ENCODE peak calls at places on chromosomes 13 and 19, in nine cellular contexts. N is pancreas, C is upper lobe of right lung, M is BE2C, Y is osteoblast, K is body of pancreas, O is tibial artery, Z is fibroblast of lung, T is Karpas-422. A is an unnamed sample. For H3K36me3 and H3K9me3, the result is how much of the 10 kb centered on the place peaks cover.

GRCh38 chr19:4152241-4152998 is 1.0 kb upstream of the CREB3L3 start:
- DNase-seq in O (no peak), Y (peak), M (no peak), K (no peak), N (no peak), T (no peak), Z (no peak), C (no peak), A (no peak)

GRCh38 chr19:46714523-46715106 is 2.3 kb downstream of the PRKD2 start:
- DNase-seq in C (no peak), N (no peak), Y (peak), K (no peak), M (no peak), T (peak), O (no peak), Z (no peak), A (no peak)

GRCh38 chr13:54733639-54734038 is 1705.0 kb downstream of the OLFM4 start:
- DNase-seq in Y (no peak), K (no peak), T (no peak), M (no peak), C (no peak), N (no peak), Z (no peak), O (no peak), A (no peak)

GRCh38 chr19:6685482-6685881 is 15.5 kb upstream of the TNFSF14 start:
- DNase-seq in Z (no peak), K (no peak), N (no peak), Y (no peak), T (no peak), C (no peak), M (no peak), O (no peak), A (no peak)

GRCh38 chr13:76383671-76384461 is 502.3 kb downstream of the KCTD12 start:
- DNase-seq in O (no peak), K (no peak), Y (peak), Z (peak), M (no peak), N (no peak), C (no peak), T (no peak), A (no peak)

GRCh38 chr13:66618702-66619101 is 611.4 kb downstream of the PCDH9 start:
- DNase-seq in Y (peak), O (no peak), T (peak), M (no peak), N (no peak), Z (peak), K (no peak), C (no peak), A (no peak)

GRCh38 chr19:7818806-7819205 is 11.2 kb upstream of the EVI5L start:
- DNase-seq in Z (no peak), K (no peak), C (no peak), O (no peak), Y (no peak), M (no peak), T (no peak), N (no peak), A (no peak)

GRCh38 chr13:28659611-28659970 is 661 bp downstream of the POMP start:
- DNase-seq in Y (peak), M (no peak), K (no peak), T (no peak), O (no peak), N (no peak), C (no peak), Z (peak), A (no peak)

GRCh38 chr13:93767917-93768422 is 541.4 kb downstream of the GPC6 start:
- DNase-seq in O (no peak), M (no peak), Z (no peak), C (no peak), N (no peak), K (no peak), Y (no peak), T (no peak), A (no peak)

GRCh38 chr13:23985846-23986245 is 88.5 kb upstream of the C1QTNF9B start:
- DNase-seq in Y (no peak), Z (no peak), N (no peak), C (no peak), T (no peak), K (no peak), M (peak), O (no peak), A (no peak)

DNA sequence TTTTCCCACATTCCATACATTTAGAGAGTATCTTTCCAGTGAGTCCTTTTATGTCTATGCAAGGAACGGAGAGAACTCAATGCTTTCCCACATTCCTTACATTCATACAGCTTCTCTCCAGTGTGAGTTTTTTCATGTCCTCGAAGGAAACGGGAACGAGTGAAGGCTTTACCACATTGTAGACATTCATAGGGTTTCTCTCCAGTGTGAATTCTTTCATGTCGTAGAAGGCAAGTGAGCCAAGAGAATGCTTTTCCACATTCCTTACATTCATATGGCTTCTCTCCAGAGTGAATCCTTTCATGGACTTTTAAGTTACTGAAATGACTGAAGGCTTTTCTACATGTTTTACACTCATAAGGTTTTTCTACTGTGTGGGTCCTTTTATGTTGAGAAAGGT is 17.1 kb downstream of the ZNF823 start:
- DNase-seq in M (no peak), N (no peak), Z (no peak), C (no peak), T (no peak), O (no peak), K (no peak), Y (no peak), A (no peak)
- H3K4me3 ChIP-seq in M (no peak), N (no peak), Z (no peak), C (no peak), T (no peak), O (no peak), K (no peak), Y (no peak), A (no peak)

GRCh38 chr19:55242517-55242916 is 14.0 kb upstream of the TMEM86B start:
- DNase-seq in K (no peak), T (no peak), Z (no peak), Y (peak), M (no peak), O (no peak), N (no peak), C (no peak), A (no peak)

GRCh38 chr19:55245236-55245904 is 13.4 kb downstream of the PPP6R1 start:
- DNase-seq in M (no peak), T (no peak), N (no peak), O (no peak), C (no peak), Z (no peak), Y (no peak), K (no peak), A (peak)

GRCh38 chr19:55241935-55242464 is 13.4 kb upstream of the TMEM86B start:
- DNase-seq in Y (peak), K (no peak), O (no peak), M (no peak), N (no peak), T (no peak), C (no peak), Z (no peak), A (peak)

GRCh38 chr19:55246462-55247451 is 12.1 kb downstream of the PPP6R1 start:
- DNase-seq in Y (peak), C (no peak), N (no peak), T (no peak), Z (no peak), O (no peak), K (no peak), M (no peak), A (no peak)

DNA sequence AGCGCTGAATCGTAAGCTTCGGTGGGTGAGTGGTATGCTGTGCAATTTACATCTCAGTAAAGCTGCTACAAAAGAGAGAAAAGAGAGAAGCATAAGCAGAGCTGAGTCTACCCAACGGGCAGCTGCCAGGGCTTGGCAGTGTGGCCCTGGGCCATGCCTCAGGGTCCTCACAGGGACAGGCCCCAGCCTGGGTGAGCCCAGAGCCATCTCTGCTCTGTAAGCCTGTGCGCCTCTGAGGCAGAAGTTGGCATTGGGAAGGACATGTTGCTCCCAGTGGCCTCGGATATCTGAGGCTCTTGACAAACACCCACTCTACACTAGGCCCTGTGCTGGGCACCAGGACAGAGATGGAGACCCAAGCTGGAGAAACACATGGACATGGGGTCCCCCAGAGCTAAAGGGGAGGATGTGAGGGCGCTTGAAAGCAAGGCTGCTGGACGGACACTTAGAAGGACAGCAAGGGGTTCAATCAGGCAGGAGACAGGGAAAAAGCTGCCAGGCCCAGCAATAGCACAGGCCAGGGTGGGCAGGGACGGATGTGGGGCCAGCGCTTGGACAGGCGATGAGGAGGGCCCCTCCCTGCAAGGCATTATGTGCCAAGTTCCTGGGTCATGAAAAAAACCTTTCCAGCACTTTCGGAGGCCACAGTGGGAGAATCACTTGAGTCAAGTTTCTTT is 14.7 kb downstream of the PPP6R1 start:
- DNase-seq in Z (no peak), T (no peak), M (no peak), K (no peak), O (no peak), N (no peak), Y (peak), C (no peak), A (peak)
- H3K36me3 ChIP-seq in Z (under half), T (half or more), M (half or more), K (under half), O (half or more), N (half or more), Y (half or more), C (half or more), A (under half)

GRCh38 chr19:23547156-23547555 is 139.9 kb downstream of the ZNF675 start:
- DNase-seq in M (no peak), Z (no peak), C (no peak), K (no peak), N (no peak), Y (no peak), O (no peak), T (no peak), A (no peak)
- H3K9me3 ChIP-seq in M (under half), Z (under half), C (under half), K (under half), N (under half), Y (under half), O (under half), T (under half), A (under half)

DNA sequence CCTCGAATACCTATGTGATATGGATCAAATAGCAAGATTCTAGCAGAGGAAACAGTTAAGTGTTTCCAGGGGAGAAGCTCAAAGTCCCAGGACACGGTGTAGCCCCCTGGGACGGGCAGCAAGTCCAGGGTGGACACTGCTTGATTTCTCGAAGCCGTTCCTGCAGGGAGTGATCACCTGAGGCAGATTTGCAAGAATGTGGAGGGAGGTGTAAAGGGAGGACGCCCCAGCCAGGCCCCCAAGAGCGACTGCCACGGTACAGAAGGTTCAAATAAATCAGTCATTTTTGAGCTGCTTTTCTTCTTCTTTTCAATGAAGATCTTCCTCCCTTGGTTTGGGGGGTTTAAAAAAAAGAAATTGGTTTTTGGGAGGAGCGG is 41.4 kb downstream of the KLF2 start:
- DNase-seq in N (no peak), O (no peak), T (no peak), Y (peak), Z (no peak), C (no peak), M (no peak), K (no peak), A (peak)
- H3K4me3 ChIP-seq in N (no peak), O (no peak), T (no peak), Y (no peak), Z (no peak), C (no peak), M (no peak), K (no peak), A (no peak)

GRCh38 chr19:10139952-10140351 is 20.3 kb upstream of the EIF3G start:
- DNase-seq in M (no peak), T (no peak), N (no peak), C (no peak), O (no peak), K (no peak), Z (no peak), Y (peak), A (no peak)
- H3K36me3 ChIP-seq in M (half or more), T (under half), N (under half), C (half or more), O (half or more), K (under half), Z (half or more), Y (half or more), A (under half)

GRCh38 chr19:12722566-12723382 is 958 bp downstream of the TNPO2 start:
- DNase-seq in N (peak), O (peak), T (peak), Y (peak), C (peak), K (peak), Z (peak), M (peak), A (peak)

GRCh38 chr19:12720851-12721655 is 2.7 kb downstream of the TNPO2 start:
- DNase-seq in O (no peak), Z (peak), Y (peak), C (no peak), N (no peak), K (no peak), M (no peak), T (peak), A (peak)

GRCh38 chr19:12723383-12723642 is 419 bp downstream of the TNPO2 start:
- DNase-seq in C (no peak), Y (no peak), K (no peak), N (no peak), O (no peak), M (no peak), Z (peak), T (peak), A (no peak)

GRCh38 chr19:12721656-12722565 is 1.8 kb downstream of the TNPO2 start:
- DNase-seq in K (peak), N (peak), C (peak), O (peak), Y (peak), M (peak), T (peak), Z (peak), A (peak)

GRCh38 chr19:12723643-12724426 is at the start of gene TNPO2:
- DNase-seq in O (no peak), Z (peak), N (peak), M (peak), C (peak), K (peak), T (peak), Y (peak), A (peak)
- H3K9me3 ChIP-seq in O (under half), Z (under half), N (under half), M (under half), C (under half), K (under half), T (under half), Y (under half), A (under half)

GRCh38 chr19:13027557-13027956 is 32.3 kb downstream of the NFIX start:
- DNase-seq in K (no peak), C (no peak), O (no peak), Y (no peak), T (no peak), M (no peak), Z (no peak), N (no peak), A (peak)

GRCh38 chr19:13025819-13026477 is 30.7 kb downstream of the NFIX start:
- DNase-seq in T (no peak), Z (no peak), M (no peak), Y (peak), N (no peak), K (no peak), O (peak), C (no peak), A (peak)

GRCh38 chr19:13028027-13028426 is 32.8 kb downstream of the NFIX start:
- DNase-seq in N (no peak), O (no peak), Y (no peak), Z (no peak), K (no peak), T (no peak), M (no peak), C (no peak), A (no peak)

GRCh38 chr19:13026478-13026999 is 31.3 kb downstream of the NFIX start:
- DNase-seq in Y (peak), Z (peak), C (no peak), T (no peak), O (peak), K (peak), N (peak), M (no peak), A (no peak)

DNA sequence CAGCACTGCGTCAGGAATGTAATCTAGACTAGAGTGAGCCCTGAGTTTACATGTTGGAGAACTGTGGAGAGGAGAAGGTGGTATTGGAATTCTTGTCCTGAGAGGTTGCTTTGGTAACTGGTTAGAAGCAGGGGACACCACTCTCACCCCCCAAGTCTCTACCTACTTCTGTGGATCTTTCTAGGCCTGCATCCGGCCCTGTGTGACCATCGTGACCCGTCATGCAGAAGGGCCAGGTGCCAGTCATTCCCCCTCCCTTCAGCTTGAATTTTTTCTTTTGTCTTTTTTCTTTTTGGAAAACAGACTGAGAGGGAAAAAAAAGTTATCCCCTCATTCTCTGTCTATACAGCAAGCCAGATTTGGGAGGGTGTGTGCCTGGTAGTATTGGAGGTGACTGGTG is 31.8 kb downstream of the NFIX start:
- DNase-seq in T (no peak), K (no peak), Z (no peak), Y (peak), N (no peak), M (no peak), C (no peak), O (no peak), A (no peak)
- H3K4me3 ChIP-seq in T (no peak), K (no peak), Z (peak), Y (peak), N (no peak), M (no peak), C (peak), O (peak), A (peak)

DNA sequence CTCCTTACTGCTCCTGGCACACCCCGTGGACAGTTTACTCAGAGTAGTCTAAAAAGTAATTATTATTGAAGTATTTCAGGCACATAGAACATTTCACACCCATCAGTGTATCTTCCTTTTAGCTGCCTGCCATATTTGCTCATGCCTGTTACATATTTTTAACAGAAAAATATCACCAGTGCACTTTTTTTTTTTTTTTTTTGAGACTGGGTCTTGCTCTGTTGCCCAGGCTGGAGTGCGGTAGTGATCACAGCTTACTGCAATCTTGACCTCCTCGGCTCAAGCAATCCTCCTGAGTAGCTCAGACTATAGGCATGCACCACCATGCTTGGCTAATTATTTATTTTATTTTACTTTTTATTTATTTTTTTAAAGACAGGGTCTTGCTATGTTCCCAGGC is 40.7 kb upstream of the GPI start:
- DNase-seq in M (no peak), O (no peak), C (no peak), K (no peak), Y (no peak), N (no peak), T (no peak), Z (no peak), A (no peak)
- H3K36me3 ChIP-seq in M (under half), O (half or more), C (half or more), K (under half), Y (half or more), N (under half), T (under half), Z (under half), A (under half)